ENCODE peak calls at places on chromosomes 13 and 19, in seven cellular contexts. A is CD8-positive, alpha-beta T cell; W is left lung; C is GM23338; N is PC-9; B is A549; Q is transverse colon. U is an unnamed sample.
A peak's percentile ranks its signal among the peaks of the same experiment; 100 is the strongest.

GRCh38 chr19:49512970-49513745 is 697 bp downstream of the FCGRT start:
- DNase-seq in A (no peak), N (no peak), B (no peak), C (peak; percentile 88), Q (peak; percentile 75), W (peak; percentile 64), U (no peak)

GRCh38 chr13:40668335-40668734 is 1.9 kb upstream of the FOXO1 start:
- DNase-seq in W (no peak), B (peak; percentile 47), A (no peak), C (peak; percentile 80), N (no peak), Q (peak; percentile 50), U (peak; percentile 12)

GRCh38 chr19:40512473-40513344 is 45.9 kb downstream of the SPTBN4 start:
- DNase-seq in C (peak; percentile 82), A (no peak), N (no peak), W (no peak), Q (no peak), B (peak; percentile 65), U (no peak)

GRCh38 chr13:51801631-51802099 is 2.3 kb downstream of the DHRS12 start:
- DNase-seq in A (no peak), Q (peak; percentile 87), B (peak; percentile 61), C (no peak), N (peak; percentile 48), W (peak; percentile 84), U (peak; percentile 87)

GRCh38 chr13:36813226-36813625 is 5.8 kb upstream of the RFXAP start:
- DNase-seq in N (no peak), A (no peak), W (no peak), C (no peak), Q (no peak), B (no peak), U (no peak)

GRCh38 chr13:98581971-98582702 is 5.2 kb upstream of the STK24 start:
- DNase-seq in A (no peak), W (no peak), N (no peak), C (no peak), Q (no peak), B (no peak), U (no peak)

GRCh38 chr19:11737964-11738745 is 591 bp downstream of the ZNF823 start:
- DNase-seq in B (peak; percentile 43), C (peak; percentile 56), A (no peak), Q (peak; percentile 84), N (peak; percentile 63), W (peak; percentile 77), U (peak; percentile 29)

GRCh38 chr19:54526972-54527371 is 24.3 kb downstream of the LAIR2 start:
- DNase-seq in C (no peak), Q (no peak), N (no peak), B (no peak), W (no peak), A (no peak), U (no peak)

GRCh38 chr13:97429681-97430081 is 4.3 kb upstream of the RAP2A start:
- DNase-seq in A (no peak), W (no peak), N (no peak), C (no peak), Q (no peak), B (no peak), U (no peak)

GRCh38 chr13:110913911-110914292 is 967 bp downstream of the ANKRD10 start:
- DNase-seq in Q (no peak), C (peak; percentile 51), N (no peak), W (no peak), A (no peak), B (no peak), U (peak; percentile 29)

GRCh38 chr13:114118086-114118762 is 14.2 kb downstream of the RASA3 start:
- DNase-seq in W (no peak), Q (no peak), B (peak; percentile 56), N (no peak), A (no peak), C (no peak), U (no peak)

GRCh38 chr19:54804101-54804500 is 691 bp downstream of the KIR2DL4 start:
- DNase-seq in C (no peak), W (no peak), B (no peak), A (no peak), Q (no peak), N (no peak), U (no peak)

GRCh38 chr19:55487884-55488687 is at the start of gene SSC5D:
- DNase-seq in B (no peak), Q (no peak), N (no peak), A (no peak), W (peak; percentile 73), C (peak; percentile 60), U (no peak)

GRCh38 chr13:73656863-73657262 is 477.3 kb downstream of the KLF12 start:
- DNase-seq in A (no peak), Q (no peak), W (no peak), N (no peak), C (no peak), B (no peak), U (no peak)

GRCh38 chr19:19224852-19225494 is 13.2 kb downstream of the NCAN start:
- DNase-seq in C (peak; percentile 96), B (peak; percentile 84), N (peak; percentile 76), W (peak; percentile 69), A (peak; percentile 50), Q (peak; percentile 82), U (peak; percentile 26)

GRCh38 chr13:51976423-51976822 is 34.8 kb downstream of the ATP7B start:
- DNase-seq in N (no peak), C (no peak), A (no peak), B (no peak), W (no peak), Q (no peak), U (no peak)

GRCh38 chr13:45231722-45232121 is 30.9 kb upstream of the KCTD4 start:
- DNase-seq in C (no peak), B (no peak), Q (no peak), W (no peak), N (no peak), A (no peak), U (no peak)

GRCh38 chr19:17025361-17025760 is 1.2 kb downstream of the CPAMD8 start:
- DNase-seq in C (no peak), A (no peak), N (peak; percentile 34), B (no peak), Q (no peak), W (no peak), U (peak; percentile 24)

GRCh38 chr13:106033634-106034033 is 501.8 kb downstream of the EFNB2 start:
- DNase-seq in Q (no peak), B (peak; percentile 27), W (no peak), A (no peak), C (peak; percentile 4), N (no peak), U (no peak)

GRCh38 chr19:21574607-21575006 is 69.2 kb downstream of the ZNF429 start:
- DNase-seq in Q (no peak), C (no peak), B (no peak), N (no peak), W (no peak), A (no peak), U (no peak)

GRCh38 chr13:73943137-73943964 is 190.9 kb downstream of the KLF12 start:
- DNase-seq in B (no peak), N (no peak), A (no peak), C (no peak), Q (no peak), W (no peak), U (no peak)

GRCh38 chr19:31419871-31420430 is 70.7 kb upstream of the TSHZ3 start:
- DNase-seq in W (no peak), B (no peak), A (no peak), C (peak; percentile 58), N (no peak), Q (no peak), U (no peak)
- H3K4me1 ChIP-seq in W (no peaks in the 10 kb centered on the region), B (no peaks in the 10 kb centered on the region), A (no peaks in the 10 kb centered on the region), C (peaks cover 56% of the 10 kb centered on the region), N (no peaks in the 10 kb centered on the region), Q (no peaks in the 10 kb centered on the region), U (no peaks in the 10 kb centered on the region)

GRCh38 chr13:23966691-23967615 is 69.7 kb upstream of the C1QTNF9B start:
- DNase-seq in N (no peak), C (no peak), W (no peak), A (no peak), Q (no peak), B (no peak), U (peak; percentile 24)
- TF ChIP-seq CTCF in N (no peak), C (no peak), W (no peak), A (no peak), Q (no peak), B (no peak), U (no peak)

DNA sequence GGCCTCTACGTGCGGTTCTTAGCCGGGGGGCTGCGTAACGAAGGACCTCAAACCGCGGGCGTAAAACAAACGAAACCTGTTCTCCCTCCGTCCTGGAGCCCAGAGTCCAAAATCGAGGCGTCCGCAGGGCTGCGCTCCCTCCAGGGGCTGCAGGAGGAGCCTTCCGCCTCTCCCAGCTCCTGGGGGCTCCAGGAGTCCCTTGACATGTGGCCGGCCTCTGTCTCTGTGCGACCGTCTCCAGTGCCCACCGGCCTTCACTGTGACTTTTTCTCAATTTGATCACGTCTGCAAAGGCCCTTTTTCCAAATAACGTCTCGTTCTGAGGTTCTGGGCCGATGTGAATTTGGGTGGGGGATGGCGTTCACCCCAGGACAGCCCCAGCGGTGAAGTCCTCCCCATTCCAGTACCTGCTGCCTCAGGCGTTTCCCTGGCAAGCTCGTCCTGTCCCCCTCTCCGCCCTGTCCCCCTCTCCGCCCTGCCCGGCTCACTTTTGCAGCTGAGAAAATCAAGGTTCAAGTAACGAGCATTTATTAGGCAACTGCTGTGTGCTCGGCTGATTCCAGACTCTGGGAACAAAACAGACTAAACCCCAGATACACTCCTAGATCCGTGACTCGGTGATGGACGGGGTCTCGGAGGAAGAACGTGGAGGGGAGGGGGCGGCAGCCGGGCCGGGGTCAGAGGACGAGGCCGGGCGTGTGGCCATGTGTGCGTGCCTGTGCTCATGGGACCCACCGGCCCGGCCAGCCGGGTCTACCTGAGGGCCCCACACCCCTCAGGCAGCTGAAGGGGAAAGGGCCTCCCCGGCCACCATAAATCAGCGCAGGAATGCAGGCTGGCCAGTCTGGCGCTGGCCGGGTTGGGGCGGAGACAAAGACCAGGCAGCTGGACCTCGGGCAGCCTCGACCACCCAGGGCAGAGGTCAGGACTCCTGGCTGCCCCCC is 28.1 kb upstream of the WDR18 start:
- DNase-seq in N (peak; percentile 87), B (no peak), W (no peak), C (no peak), Q (peak; percentile 41), A (no peak), U (no peak)
- H3K4me1 ChIP-seq in N (peaks cover 54% of the 10 kb centered on the region), B (peaks cover 38% of the 10 kb centered on the region), W (peaks cover 37% of the 10 kb centered on the region), C (peaks cover 36% of the 10 kb centered on the region), Q (peaks cover 20% of the 10 kb centered on the region), A (peaks cover 18% of the 10 kb centered on the region), U (peaks cover 8% of the 10 kb centered on the region)

GRCh38 chr19:47813304-47813994 is 8.3 kb upstream of the CRX start:
- DNase-seq in A (peak; percentile 50), W (peak; percentile 68), B (peak; percentile 85), C (peak; percentile 93), N (peak; percentile 78), Q (peak; percentile 81), U (peak; percentile 16)
- TF ChIP-seq CTCF in A (peak; percentile 62), W (peak; percentile 33), B (peak; percentile 80), C (peak; percentile 71), N (peak; percentile 78), Q (peak; percentile 42), U (peak; percentile 14)

GRCh38 chr19:51783373-51783772 is 11.6 kb upstream of the FPR3 start:
- DNase-seq in Q (no peak), B (peak; percentile 24), A (no peak), N (no peak), W (no peak), C (peak; percentile 61), U (no peak)
- H3K4me1 ChIP-seq in Q (no peaks in the 10 kb centered on the region), B (no peaks in the 10 kb centered on the region), A (no peaks in the 10 kb centered on the region), N (no peaks in the 10 kb centered on the region), W (peaks cover 64% of the 10 kb centered on the region), C (no peaks in the 10 kb centered on the region), U (no peaks in the 10 kb centered on the region)

GRCh38 chr19:42116308-42117075 is 15.8 kb downstream of the POU2F2 start:
- DNase-seq in B (no peak), Q (no peak), N (no peak), A (no peak), W (no peak), C (no peak), U (no peak)
- TF ChIP-seq CTCF in B (no peak), Q (no peak), N (peak; percentile 16), A (no peak), W (no peak), C (peak; percentile 40), U (no peak)

GRCh38 chr13:30463820-30464495 is 1.8 kb downstream of the HMGB1 start:
- DNase-seq in N (no peak), W (peak; percentile 67), C (no peak), Q (peak; percentile 75), B (peak; percentile 46), A (peak; percentile 25), U (peak; percentile 60)
- H3K4me1 ChIP-seq in N (peaks cover 31% of the 10 kb centered on the region), W (peaks cover 38% of the 10 kb centered on the region), C (peaks cover 10% of the 10 kb centered on the region), Q (peaks cover 4% of the 10 kb centered on the region), B (peaks cover 24% of the 10 kb centered on the region), A (peaks cover 26% of the 10 kb centered on the region), U (peaks cover 3% of the 10 kb centered on the region)

U was measured in prostate gland.